ENCODE peak calls at places on chromosomes 7 and 10, in six cellular contexts. One of them, this sample, is unnamed.
A peak's percentile ranks its signal among the peaks of the same experiment; 100 is the strongest.

GRCh38 chr10:129532838-129533237 is 65.8 kb downstream of the MGMT start:
- DNase-seq in nephron progenitor cell: no peak
- DNase-seq in choroid plexus epithelial cell: no peak
- DNase-seq in HFFc6: no peak
- DNase-seq in stomach: no peak
- DNase-seq in SK-N-SH: no peak
- DNase-seq in this sample: no peak

GRCh38 chr10:62437696-62438095 is 63.5 kb downstream of the ZNF365 start:
- DNase-seq in HFFc6: peak; percentile 88
- DNase-seq in nephron progenitor cell: peak; percentile 25
- DNase-seq in stomach: no peak
- DNase-seq in SK-N-SH: peak; percentile 29
- DNase-seq in choroid plexus epithelial cell: peak; percentile 86
- DNase-seq in this sample: no peak

GRCh38 chr7:29039747-29040569 is 81.8 kb upstream of the TRIL start:
- DNase-seq in HFFc6: no peak
- DNase-seq in choroid plexus epithelial cell: peak; percentile 26
- DNase-seq in nephron progenitor cell: no peak
- DNase-seq in SK-N-SH: no peak
- DNase-seq in stomach: no peak
- DNase-seq in this sample: no peak

GRCh38 chr10:86938260-86938659 is 19.2 kb downstream of the MMRN2 start:
- DNase-seq in nephron progenitor cell: no peak
- DNase-seq in SK-N-SH: no peak
- DNase-seq in choroid plexus epithelial cell: no peak
- DNase-seq in stomach: no peak
- DNase-seq in HFFc6: no peak
- DNase-seq in this sample: no peak

GRCh38 chr10:102678842-102679289 is 34.6 kb downstream of the TRIM8 start:
- DNase-seq in HFFc6: peak; percentile 15
- DNase-seq in nephron progenitor cell: peak; percentile 85
- DNase-seq in choroid plexus epithelial cell: peak; percentile 73
- DNase-seq in SK-N-SH: peak; percentile 81
- DNase-seq in stomach: peak; percentile 78
- DNase-seq in this sample: no peak

GRCh38 chr7:18771834-18772566 is 276.5 kb downstream of the HDAC9 start:
- DNase-seq in SK-N-SH: no peak
- DNase-seq in nephron progenitor cell: no peak
- DNase-seq in choroid plexus epithelial cell: no peak
- DNase-seq in HFFc6: no peak
- DNase-seq in stomach: no peak
- DNase-seq in this sample: no peak

GRCh38 chr7:34612671-34613070 is 45.3 kb upstream of the NPSR1 start:
- DNase-seq in choroid plexus epithelial cell: peak; percentile 50
- DNase-seq in HFFc6: no peak
- DNase-seq in SK-N-SH: no peak
- DNase-seq in stomach: no peak
- DNase-seq in nephron progenitor cell: no peak
- DNase-seq in this sample: no peak

GRCh38 chr7:66683770-66684123 is 55.1 kb downstream of the KCTD7 start:
- DNase-seq in HFFc6: no peak
- DNase-seq in SK-N-SH: no peak
- DNase-seq in stomach: no peak
- DNase-seq in choroid plexus epithelial cell: no peak
- DNase-seq in nephron progenitor cell: no peak
- DNase-seq in this sample: no peak

GRCh38 chr10:97028832-97029178 is 157.0 kb downstream of the SLIT1 start:
- DNase-seq in stomach: no peak
- DNase-seq in SK-N-SH: no peak
- DNase-seq in HFFc6: no peak
- DNase-seq in choroid plexus epithelial cell: no peak
- DNase-seq in nephron progenitor cell: no peak
- DNase-seq in this sample: no peak

GRCh38 chr7:155377071-155377836 is 79.6 kb downstream of the INSIG1 start:
- DNase-seq in choroid plexus epithelial cell: no peak
- DNase-seq in SK-N-SH: no peak
- DNase-seq in HFFc6: no peak
- DNase-seq in nephron progenitor cell: no peak
- DNase-seq in stomach: no peak
- DNase-seq in this sample: no peak

GRCh38 chr7:78019457-78020130 is 221.0 kb downstream of the PHTF2 start:
- DNase-seq in nephron progenitor cell: peak; percentile 80
- DNase-seq in stomach: peak; percentile 88
- DNase-seq in SK-N-SH: peak; percentile 99
- DNase-seq in choroid plexus epithelial cell: peak; percentile 79
- DNase-seq in HFFc6: peak; percentile 76
- DNase-seq in this sample: peak; percentile 34

GRCh38 chr10:51063659-51064535 is 10.4 kb upstream of the PRKG1 start:
- DNase-seq in stomach: no peak
- DNase-seq in HFFc6: peak; percentile 58
- DNase-seq in nephron progenitor cell: no peak
- DNase-seq in SK-N-SH: peak; percentile 22
- DNase-seq in choroid plexus epithelial cell: peak; percentile 80
- DNase-seq in this sample: peak; percentile 26

GRCh38 chr10:16606421-16606820 is 84.7 kb upstream of the C1QL3 start:
- DNase-seq in nephron progenitor cell: no peak
- DNase-seq in stomach: no peak
- DNase-seq in choroid plexus epithelial cell: peak; percentile 51
- DNase-seq in SK-N-SH: no peak
- DNase-seq in HFFc6: peak; percentile 2
- DNase-seq in this sample: no peak

GRCh38 chr10:13555884-13556529 is 27.2 kb upstream of the BEND7 start:
- DNase-seq in choroid plexus epithelial cell: no peak
- DNase-seq in stomach: no peak
- DNase-seq in SK-N-SH: no peak
- DNase-seq in nephron progenitor cell: peak; percentile 48
- DNase-seq in HFFc6: no peak
- DNase-seq in this sample: no peak

GRCh38 chr7:15368653-15369052 is 193.2 kb downstream of the AGMO start:
- DNase-seq in HFFc6: no peak
- DNase-seq in stomach: no peak
- DNase-seq in choroid plexus epithelial cell: no peak
- DNase-seq in SK-N-SH: no peak
- DNase-seq in nephron progenitor cell: no peak
- DNase-seq in this sample: no peak

GRCh38 chr10:16644146-16644545 is 122.5 kb upstream of the C1QL3 start:
- DNase-seq in nephron progenitor cell: no peak
- DNase-seq in SK-N-SH: no peak
- DNase-seq in choroid plexus epithelial cell: peak; percentile 72
- DNase-seq in stomach: no peak
- DNase-seq in HFFc6: peak; percentile 34
- DNase-seq in this sample: peak; percentile 2

DNA sequence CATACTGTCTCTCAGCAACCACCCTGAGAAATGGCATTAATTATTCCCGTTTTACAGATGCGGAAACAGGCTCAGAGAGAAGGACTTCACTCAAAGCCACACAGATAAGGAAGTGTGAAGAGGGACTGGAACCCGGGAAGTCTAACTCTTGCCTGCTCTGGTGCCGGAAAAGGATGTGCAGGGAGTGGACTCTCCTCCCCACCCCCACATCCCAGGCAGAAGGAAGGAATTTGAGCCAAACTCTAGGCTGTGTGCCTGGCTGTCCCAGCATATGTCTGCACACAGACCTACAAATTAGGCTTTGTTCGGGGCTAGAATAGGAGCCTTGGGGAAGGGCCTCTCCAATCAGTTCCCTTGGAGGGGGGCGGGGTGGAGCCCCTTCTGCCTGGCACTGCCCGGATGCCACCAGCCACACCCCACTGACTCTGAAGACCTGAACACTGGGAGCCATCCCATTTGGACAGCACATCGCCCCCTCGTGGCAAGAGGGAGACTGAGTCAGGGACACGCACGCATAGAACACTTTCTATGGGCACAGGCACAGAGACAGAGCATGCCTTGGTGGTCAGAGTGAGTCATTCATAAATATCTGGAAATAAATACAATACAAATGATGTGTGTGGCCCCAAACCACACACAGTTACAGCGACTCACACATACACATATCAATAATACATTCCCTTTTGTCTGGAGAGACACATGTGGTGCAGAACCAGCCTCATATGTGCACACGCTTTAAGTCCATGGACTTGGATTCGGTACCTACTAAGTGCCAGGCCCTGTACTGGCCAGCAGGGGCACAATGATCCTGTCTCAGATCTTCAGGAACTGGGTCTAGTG is 13.1 kb downstream of the LZTS2 start:
- DNase-seq in stomach: peak; percentile 91
- DNase-seq in SK-N-SH: peak; percentile 91
- DNase-seq in HFFc6: peak; percentile 94
- DNase-seq in choroid plexus epithelial cell: peak; percentile 92
- DNase-seq in nephron progenitor cell: peak; percentile 83
- DNase-seq in this sample: peak; percentile 79
- TF ChIP-seq CTCF in stomach: peak; percentile 25
- TF ChIP-seq CTCF in SK-N-SH: peak; percentile 97
- TF ChIP-seq CTCF in HFFc6: peak; percentile 96
- TF ChIP-seq CTCF in choroid plexus epithelial cell: peak; percentile 78
- TF ChIP-seq CTCF in nephron progenitor cell: peak; percentile 78
- TF ChIP-seq CTCF in this sample: peak; percentile 79

GRCh38 chr10:109429956-109430760 is 493.2 kb downstream of the XPNPEP1 start:
- DNase-seq in SK-N-SH: no peak
- DNase-seq in stomach: no peak
- DNase-seq in choroid plexus epithelial cell: peak; percentile 17
- DNase-seq in nephron progenitor cell: no peak
- DNase-seq in HFFc6: peak; percentile 82
- DNase-seq in this sample: peak; percentile 41

GRCh38 chr10:109428775-109429480 is 494.4 kb downstream of the XPNPEP1 start:
- DNase-seq in stomach: no peak
- DNase-seq in SK-N-SH: no peak
- DNase-seq in HFFc6: no peak
- DNase-seq in nephron progenitor cell: no peak
- DNase-seq in choroid plexus epithelial cell: no peak
- DNase-seq in this sample: no peak

GRCh38 chr10:109430844-109431243 is 492.5 kb downstream of the XPNPEP1 start:
- DNase-seq in HFFc6: no peak
- DNase-seq in SK-N-SH: no peak
- DNase-seq in nephron progenitor cell: no peak
- DNase-seq in stomach: no peak
- DNase-seq in choroid plexus epithelial cell: no peak
- DNase-seq in this sample: no peak

GRCh38 chr10:109426987-109427386 is 496.3 kb downstream of the XPNPEP1 start:
- DNase-seq in choroid plexus epithelial cell: no peak
- DNase-seq in nephron progenitor cell: no peak
- DNase-seq in SK-N-SH: no peak
- DNase-seq in HFFc6: no peak
- DNase-seq in stomach: no peak
- DNase-seq in this sample: no peak

DNA sequence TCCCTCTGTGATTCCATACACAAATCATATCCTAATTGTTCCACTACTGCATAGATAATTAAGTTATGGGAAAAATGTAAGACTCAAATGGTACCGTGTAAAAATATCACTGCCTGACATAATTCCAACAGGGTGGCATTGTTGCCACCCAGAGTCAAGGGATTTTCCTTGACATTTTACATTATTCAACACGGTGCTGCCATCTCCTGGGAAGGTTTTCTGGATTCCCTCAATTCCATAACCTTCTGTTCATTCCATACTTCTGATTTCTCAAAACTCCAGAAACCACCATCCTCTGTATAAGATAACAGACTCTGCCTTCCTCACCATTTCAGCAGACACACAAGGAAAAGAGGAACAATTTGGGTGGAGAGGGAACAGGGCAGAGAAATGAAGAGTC is 495.9 kb downstream of the XPNPEP1 start:
- DNase-seq in stomach: no peak
- DNase-seq in HFFc6: peak; percentile 28
- DNase-seq in nephron progenitor cell: no peak
- DNase-seq in choroid plexus epithelial cell: peak; percentile 2
- DNase-seq in SK-N-SH: no peak
- DNase-seq in this sample: no peak
- TF ChIP-seq CTCF in stomach: no peak
- TF ChIP-seq CTCF in HFFc6: peak; percentile 76
- TF ChIP-seq CTCF in nephron progenitor cell: no peak
- TF ChIP-seq CTCF in choroid plexus epithelial cell: no peak
- TF ChIP-seq CTCF in SK-N-SH: peak; percentile 58
- TF ChIP-seq CTCF in this sample: peak; percentile 45

GRCh38 chr10:43419997-43420368 is 11.0 kb upstream of the HNRNPF start:
- DNase-seq in stomach: no peak
- DNase-seq in nephron progenitor cell: no peak
- DNase-seq in SK-N-SH: no peak
- DNase-seq in HFFc6: no peak
- DNase-seq in choroid plexus epithelial cell: no peak
- DNase-seq in this sample: no peak

GRCh38 chr10:43421201-43421507 is 12.2 kb upstream of the HNRNPF start:
- DNase-seq in stomach: no peak
- DNase-seq in HFFc6: no peak
- DNase-seq in choroid plexus epithelial cell: no peak
- DNase-seq in nephron progenitor cell: no peak
- DNase-seq in SK-N-SH: no peak
- DNase-seq in this sample: no peak

GRCh38 chr10:43417950-43418768 is 9.2 kb upstream of the HNRNPF start:
- DNase-seq in SK-N-SH: no peak
- DNase-seq in nephron progenitor cell: no peak
- DNase-seq in HFFc6: no peak
- DNase-seq in stomach: no peak
- DNase-seq in choroid plexus epithelial cell: no peak
- DNase-seq in this sample: no peak

GRCh38 chr10:43421519-43421918 is 12.5 kb upstream of the HNRNPF start:
- DNase-seq in HFFc6: no peak
- DNase-seq in SK-N-SH: no peak
- DNase-seq in stomach: no peak
- DNase-seq in choroid plexus epithelial cell: no peak
- DNase-seq in nephron progenitor cell: no peak
- DNase-seq in this sample: no peak

DNA sequence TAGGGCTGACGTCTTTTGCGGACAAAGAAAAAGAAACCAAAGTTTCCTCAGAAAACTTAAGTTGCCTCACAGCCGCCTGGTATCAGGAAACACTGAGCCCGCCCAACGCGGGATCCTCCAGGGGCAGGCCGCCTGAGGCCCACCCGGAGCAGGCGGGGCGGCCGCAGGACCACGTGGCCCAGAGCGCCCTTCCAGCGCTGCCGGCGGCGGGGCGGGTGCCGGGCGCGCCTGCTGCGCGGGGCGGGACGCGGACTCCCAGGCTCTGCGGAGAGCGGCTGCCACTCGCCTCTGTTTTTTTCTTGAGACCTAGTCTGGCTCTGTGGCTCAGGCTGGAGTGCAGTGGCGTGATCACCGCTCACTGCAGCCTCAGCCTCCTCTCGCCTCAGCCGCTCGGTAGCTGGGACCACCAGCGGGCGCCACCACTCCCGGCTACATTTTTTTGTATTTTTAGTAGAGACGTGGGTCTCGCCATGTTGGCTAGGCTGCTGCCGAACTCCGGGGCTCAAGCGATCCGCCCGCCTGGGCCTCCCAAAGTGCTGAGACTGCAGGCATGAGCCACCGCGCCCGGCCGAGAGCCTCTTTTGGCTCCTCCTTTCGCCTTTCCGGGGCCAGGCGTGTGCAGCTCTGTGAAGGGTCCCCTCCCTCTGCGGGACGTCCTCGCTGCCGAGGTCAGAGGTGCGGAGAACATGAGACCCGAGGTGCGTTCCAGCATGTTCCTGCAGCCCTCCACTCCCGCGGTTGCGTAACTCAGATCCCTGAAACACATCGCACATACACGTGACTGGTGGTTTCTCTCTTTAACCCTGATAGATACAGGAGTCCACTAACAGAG is 11.6 kb upstream of the HNRNPF start:
- DNase-seq in SK-N-SH: peak; percentile 87
- DNase-seq in HFFc6: peak; percentile 74
- DNase-seq in nephron progenitor cell: peak; percentile 67
- DNase-seq in choroid plexus epithelial cell: peak; percentile 95
- DNase-seq in stomach: peak; percentile 83
- DNase-seq in this sample: no peak
- TF ChIP-seq CTCF in SK-N-SH: peak; percentile 45
- TF ChIP-seq CTCF in HFFc6: peak; percentile 60
- TF ChIP-seq CTCF in nephron progenitor cell: no peak
- TF ChIP-seq CTCF in choroid plexus epithelial cell: peak; percentile 32
- TF ChIP-seq CTCF in stomach: no peak
- TF ChIP-seq CTCF in this sample: peak; percentile 20

GRCh38 chr10:69383485-69384089 is 33.1 kb downstream of the TACR2 start:
- DNase-seq in choroid plexus epithelial cell: peak; percentile 74
- DNase-seq in HFFc6: peak; percentile 78
- DNase-seq in SK-N-SH: no peak
- DNase-seq in stomach: no peak
- DNase-seq in nephron progenitor cell: no peak
- DNase-seq in this sample: no peak
- TF ChIP-seq CTCF in choroid plexus epithelial cell: peak; percentile 42
- TF ChIP-seq CTCF in HFFc6: peak; percentile 74
- TF ChIP-seq CTCF in SK-N-SH: no peak
- TF ChIP-seq CTCF in stomach: no peak
- TF ChIP-seq CTCF in nephron progenitor cell: no peak
- TF ChIP-seq CTCF in this sample: peak; percentile 39